ENCODE peak calls at places on chromosome 4, in ten cellular contexts. V is AG09319, Y is caudate nucleus, W is mucosa of descending colon, N is activated T-cell treated with anti-CD3 and anti-CD28 coated beads for 1 hour, I is M059J, E is nephron progenitor cell, F is aorta, H is A549, T is activated gamma-delta T cell treated with Interleukin-2 at 50 U/mL for 16 hours. B is an unnamed sample.

GRCh38 chr4:23878912-23879732 is 10.7 kb downstream of the PPARGC1A start:
- DNase-seq in V (no peak), T (no peak), I (peak; percentile 89), H (no peak), Y (no peak), F (no peak), E (no peak), N (no peak), W (no peak), B (peak; percentile 28)

GRCh38 chr4:1402021-1402515 is 4.2 kb downstream of the NKX1-1 start:
- DNase-seq in F (peak; percentile 36), Y (no peak), W (no peak), I (no peak), N (no peak), E (no peak), T (peak; percentile 2), H (no peak), V (no peak), B (no peak)

GRCh38 chr4:183158062-183158461 is 59.0 kb downstream of the WWC2 start:
- DNase-seq in Y (no peak), E (no peak), H (no peak), V (no peak), T (no peak), N (no peak), W (no peak), F (no peak), I (no peak), B (peak; percentile 90)

GRCh38 chr4:142331646-142332045 is 514.5 kb downstream of the INPP4B start:
- DNase-seq in N (no peak), H (no peak), I (peak; percentile 36), E (no peak), Y (no peak), T (no peak), F (no peak), V (peak; percentile 61), W (no peak), B (peak; percentile 21)

GRCh38 chr4:74671074-74671698 is 123.1 kb downstream of the BTC start:
- DNase-seq in E (peak; percentile 50), T (peak; percentile 10), H (peak; percentile 29), Y (no peak), F (no peak), I (peak; percentile 62), V (no peak), N (peak; percentile 26), W (no peak), B (peak; percentile 64)

GRCh38 chr4:2787230-2788100 is 5.4 kb upstream of the SH3BP2 start:
- DNase-seq in I (no peak), F (peak; percentile 73), V (no peak), Y (no peak), H (no peak), W (peak; percentile 76), E (no peak), T (peak; percentile 53), N (no peak), B (no peak)

GRCh38 chr4:169958629-169959028 is 67.6 kb downstream of the MFAP3L start:
- DNase-seq in Y (no peak), I (no peak), T (no peak), N (no peak), E (no peak), V (no peak), H (no peak), W (no peak), F (no peak), B (no peak)

GRCh38 chr4:7989654-7990053 is 50.0 kb upstream of the AFAP1 start:
- DNase-seq in I (no peak), Y (no peak), V (no peak), F (no peak), H (no peak), E (no peak), N (no peak), W (no peak), T (no peak), B (no peak)

GRCh38 chr4:185716008-185716976 is 95.7 kb downstream of the SORBS2 start:
- DNase-seq in N (no peak), V (no peak), Y (no peak), F (no peak), I (no peak), E (peak; percentile 24), T (no peak), W (no peak), H (no peak), B (no peak)

GRCh38 chr4:24488399-24489164 is 95.8 kb downstream of the DHX15 start:
- DNase-seq in H (peak; percentile 67), V (no peak), T (peak; percentile 43), I (peak; percentile 55), Y (peak; percentile 23), F (peak; percentile 78), W (peak; percentile 67), N (peak; percentile 41), E (peak; percentile 90), B (peak; percentile 62)

GRCh38 chr4:147328189-147328588 is 152.7 kb upstream of the EDNRA start:
- DNase-seq in Y (no peak), E (no peak), H (no peak), V (no peak), W (no peak), N (no peak), T (no peak), F (no peak), I (peak; percentile 32), B (no peak)

GRCh38 chr4:102531441-102531840 is 30.3 kb downstream of the NFKB1 start:
- DNase-seq in E (no peak), F (no peak), N (no peak), H (no peak), Y (no peak), W (no peak), T (no peak), I (peak; percentile 12), V (no peak), B (peak; percentile 25)

GRCh38 chr4:74367656-74368055 is 2.7 kb downstream of the EREG start:
- DNase-seq in V (no peak), E (no peak), N (no peak), H (no peak), Y (no peak), T (no peak), W (no peak), F (no peak), I (no peak), B (no peak)

GRCh38 chr4:8817081-8817812 is 54.4 kb downstream of the HMX1 start:
- DNase-seq in F (no peak), H (no peak), W (no peak), N (no peak), V (no peak), E (no peak), I (no peak), T (no peak), Y (no peak), B (no peak)

GRCh38 chr4:69977582-69977981 is 12.1 kb upstream of the CSN2 start:
- DNase-seq in H (no peak), V (no peak), F (no peak), I (no peak), E (no peak), W (no peak), N (no peak), Y (no peak), T (no peak), B (no peak)

GRCh38 chr4:39648827-39649558 is 10.3 kb upstream of the SMIM14 start:
- DNase-seq in F (no peak), E (no peak), I (no peak), N (no peak), H (no peak), Y (no peak), V (no peak), T (no peak), W (no peak), B (no peak)

GRCh38 chr4:48254381-48255072 is 15.1 kb downstream of the TEC start:
- DNase-seq in I (peak; percentile 91), H (no peak), V (peak; percentile 86), F (no peak), E (no peak), T (no peak), Y (no peak), N (no peak), W (no peak), B (peak; percentile 82)

GRCh38 chr4:140096483-140096861 is 57.5 kb downstream of the MAML3 start:
- DNase-seq in V (no peak), E (no peak), Y (no peak), F (no peak), W (no peak), I (no peak), H (no peak), N (no peak), T (no peak), B (no peak)

GRCh38 chr4:8303485-8304281 is 34.1 kb downstream of the HTRA3 start:
- DNase-seq in V (peak; percentile 85), T (no peak), E (no peak), Y (no peak), F (peak; percentile 13), W (no peak), H (peak; percentile 42), I (peak; percentile 82), N (no peak), B (peak; percentile 95)

GRCh38 chr4:186948361-186949291 is 225.0 kb upstream of the FAT1 start:
- DNase-seq in V (no peak), F (no peak), Y (no peak), T (no peak), I (peak; percentile 37), H (peak; percentile 9), N (no peak), E (peak; percentile 61), W (no peak), B (peak; percentile 83)

GRCh38 chr4:95027906-95028618 is 270.3 kb downstream of the BMPR1B start:
- DNase-seq in E (no peak), I (no peak), Y (no peak), H (no peak), T (no peak), V (no peak), N (no peak), W (no peak), F (no peak), B (no peak)

GRCh38 chr4:101356928-101357327 is 9.6 kb upstream of the PPP3CA start:
- DNase-seq in Y (no peak), I (peak; percentile 95), T (no peak), F (no peak), V (peak; percentile 84), H (peak; percentile 28), N (no peak), W (no peak), E (no peak), B (peak; percentile 95)

GRCh38 chr4:184163813-184164212 is 53.9 kb downstream of the ENPP6 start:
- DNase-seq in N (no peak), E (peak; percentile 72), W (no peak), V (no peak), I (peak; percentile 6), F (peak; percentile 57), Y (peak; percentile 29), H (peak; percentile 60), T (no peak), B (peak; percentile 6)

GRCh38 chr4:151359576-151359975 is 34.2 kb upstream of the SH3D19 start:
- DNase-seq in H (no peak), Y (no peak), F (no peak), T (no peak), I (no peak), N (no peak), W (no peak), V (no peak), E (no peak), B (no peak)

GRCh38 chr4:152106113-152106763 is 345.4 kb upstream of the GATB start:
- DNase-seq in E (no peak), F (peak; percentile 94), W (peak; percentile 63), V (peak; percentile 80), T (no peak), Y (peak; percentile 29), I (peak; percentile 98), N (no peak), H (peak; percentile 69), B (peak; percentile 97)